ENCODE peak calls at places on chromosome 20, in six cellular contexts. One of them, this sample, is unnamed.

GRCh38 chr20:59955131-59955796 is 3.0 kb upstream of the CDH26 start:
- DNase-seq in stimulated activated CD4-positive, alpha-beta T cell treated with anti-CD3 and anti-CD28 coated beads, Interleukin-4, amount 100 ng/mL, for 1 hour: no peak
- DNase-seq in AG20443: peak
- DNase-seq in HFFc6: peak
- DNase-seq in astrocyte: no peak
- DNase-seq in brain microvascular endothelial cell: no peak
- DNase-seq in this sample: no peak

GRCh38 chr20:43189614-43190331 is at the start of gene PTPRT:
- DNase-seq in stimulated activated CD4-positive, alpha-beta T cell treated with anti-CD3 and anti-CD28 coated beads, Interleukin-4, amount 100 ng/mL, for 1 hour: no peak
- DNase-seq in AG20443: peak
- DNase-seq in HFFc6: no peak
- DNase-seq in astrocyte: no peak
- DNase-seq in brain microvascular endothelial cell: no peak
- DNase-seq in this sample: no peak

GRCh38 chr20:1792274-1792673 is 102.9 kb upstream of the SIRPA start:
- DNase-seq in stimulated activated CD4-positive, alpha-beta T cell treated with anti-CD3 and anti-CD28 coated beads, Interleukin-4, amount 100 ng/mL, for 1 hour: no peak
- DNase-seq in AG20443: no peak
- DNase-seq in HFFc6: no peak
- DNase-seq in astrocyte: no peak
- DNase-seq in brain microvascular endothelial cell: no peak
- DNase-seq in this sample: no peak

GRCh38 chr20:57941572-57942381 is 232.0 kb upstream of the PMEPA1 start:
- DNase-seq in stimulated activated CD4-positive, alpha-beta T cell treated with anti-CD3 and anti-CD28 coated beads, Interleukin-4, amount 100 ng/mL, for 1 hour: no peak
- DNase-seq in AG20443: no peak
- DNase-seq in HFFc6: no peak
- DNase-seq in astrocyte: no peak
- DNase-seq in brain microvascular endothelial cell: no peak
- DNase-seq in this sample: peak

GRCh38 chr20:24111858-24112257 is 123.3 kb upstream of the GGTLC1 start:
- DNase-seq in stimulated activated CD4-positive, alpha-beta T cell treated with anti-CD3 and anti-CD28 coated beads, Interleukin-4, amount 100 ng/mL, for 1 hour: no peak
- DNase-seq in AG20443: no peak
- DNase-seq in HFFc6: no peak
- DNase-seq in astrocyte: no peak
- DNase-seq in brain microvascular endothelial cell: no peak
- DNase-seq in this sample: no peak

GRCh38 chr20:19867940-19868371 is 109.9 kb downstream of the RIN2 start:
- DNase-seq in stimulated activated CD4-positive, alpha-beta T cell treated with anti-CD3 and anti-CD28 coated beads, Interleukin-4, amount 100 ng/mL, for 1 hour: no peak
- DNase-seq in AG20443: peak
- DNase-seq in HFFc6: no peak
- DNase-seq in astrocyte: no peak
- DNase-seq in brain microvascular endothelial cell: no peak
- DNase-seq in this sample: no peak

GRCh38 chr20:33305591-33306057 is 22.6 kb downstream of the BPIFB1 start:
- DNase-seq in stimulated activated CD4-positive, alpha-beta T cell treated with anti-CD3 and anti-CD28 coated beads, Interleukin-4, amount 100 ng/mL, for 1 hour: no peak
- DNase-seq in AG20443: peak
- DNase-seq in HFFc6: peak
- DNase-seq in astrocyte: no peak
- DNase-seq in brain microvascular endothelial cell: peak
- DNase-seq in this sample: peak

GRCh38 chr20:46670585-46671584 is 18.4 kb downstream of the TP53RK start:
- DNase-seq in stimulated activated CD4-positive, alpha-beta T cell treated with anti-CD3 and anti-CD28 coated beads, Interleukin-4, amount 100 ng/mL, for 1 hour: no peak
- DNase-seq in AG20443: no peak
- DNase-seq in HFFc6: no peak
- DNase-seq in astrocyte: no peak
- DNase-seq in brain microvascular endothelial cell: no peak
- DNase-seq in this sample: no peak

GRCh38 chr20:48656661-48657211 is 171.1 kb downstream of the PREX1 start:
- DNase-seq in stimulated activated CD4-positive, alpha-beta T cell treated with anti-CD3 and anti-CD28 coated beads, Interleukin-4, amount 100 ng/mL, for 1 hour: no peak
- DNase-seq in AG20443: peak
- DNase-seq in HFFc6: no peak
- DNase-seq in astrocyte: no peak
- DNase-seq in brain microvascular endothelial cell: no peak
- DNase-seq in this sample: no peak

GRCh38 chr20:17849901-17850673 is 118.5 kb downstream of the SNX5 start:
- DNase-seq in stimulated activated CD4-positive, alpha-beta T cell treated with anti-CD3 and anti-CD28 coated beads, Interleukin-4, amount 100 ng/mL, for 1 hour: no peak
- DNase-seq in AG20443: peak
- DNase-seq in HFFc6: peak
- DNase-seq in astrocyte: peak
- DNase-seq in brain microvascular endothelial cell: peak
- DNase-seq in this sample: peak

GRCh38 chr20:46828471-46828870 is 66.2 kb upstream of the EYA2 start:
- DNase-seq in stimulated activated CD4-positive, alpha-beta T cell treated with anti-CD3 and anti-CD28 coated beads, Interleukin-4, amount 100 ng/mL, for 1 hour: no peak
- DNase-seq in AG20443: peak
- DNase-seq in HFFc6: peak
- DNase-seq in astrocyte: peak
- DNase-seq in brain microvascular endothelial cell: peak
- DNase-seq in this sample: peak

GRCh38 chr20:61293951-61294350 is 41.9 kb downstream of the CDH4 start:
- DNase-seq in stimulated activated CD4-positive, alpha-beta T cell treated with anti-CD3 and anti-CD28 coated beads, Interleukin-4, amount 100 ng/mL, for 1 hour: no peak
- DNase-seq in AG20443: no peak
- DNase-seq in HFFc6: no peak
- DNase-seq in astrocyte: no peak
- DNase-seq in brain microvascular endothelial cell: no peak
- DNase-seq in this sample: no peak